ENCODE peak calls at places on chromosomes 13 and 19, in ten cellular contexts. W, Y, G, D, S, O, I, M, N and T are unnamed samples. For H3K27me3, the result is how much of the 10 kb centered on the place peaks cover.

GRCh38 chr19:290539-291521 is at the start of gene PLPP2:
- DNase-seq in O (peak), W (peak), G (no peak), D (no peak), S (no peak), N (peak), Y (peak), I (no peak), M (no peak), T (peak)

GRCh38 chr19:47499371-47499770 is 15.4 kb upstream of the KPTN start:
- DNase-seq in S (no peak), Y (no peak), D (no peak), M (no peak), G (no peak), W (no peak), O (no peak), I (no peak), N (no peak), T (no peak)

GRCh38 chr19:33769208-33769607 is 27.5 kb upstream of the KCTD15 start:
- DNase-seq in O (no peak), G (no peak), S (no peak), N (no peak), D (no peak), M (no peak), Y (no peak), I (no peak), W (no peak), T (no peak)

GRCh38 chr13:39417643-39418042 is 185.3 kb downstream of the LHFPL6 start:
- DNase-seq in D (no peak), Y (no peak), W (no peak), M (no peak), N (no peak), S (no peak), G (no peak), O (no peak), I (no peak), T (no peak)

GRCh38 chr19:41218615-41219507 is at the start of gene AXL:
- DNase-seq in D (peak), G (peak), N (peak), M (peak), S (peak), Y (peak), W (peak), I (peak), O (peak), T (peak)

GRCh38 chr13:43693639-43694038 is 93.1 kb downstream of the ENOX1 start:
- DNase-seq in D (no peak), I (no peak), M (no peak), S (no peak), W (no peak), N (no peak), O (no peak), G (no peak), Y (no peak), T (no peak)

GRCh38 chr13:102774596-102775375 is 1.2 kb upstream of the TEX30 start:
- DNase-seq in D (no peak), M (no peak), W (no peak), O (no peak), G (no peak), S (no peak), Y (no peak), N (no peak), I (no peak), T (no peak)

GRCh38 chr19:862529-863304 is 3.3 kb downstream of the CFD start:
- DNase-seq in S (peak), Y (peak), M (peak), W (peak), G (peak), O (peak), N (peak), D (no peak), I (peak), T (peak)

GRCh38 chr13:40391788-40392187 is 274.7 kb downstream of the FOXO1 start:
- DNase-seq in O (no peak), M (no peak), W (no peak), D (no peak), Y (no peak), I (no peak), G (no peak), S (no peak), N (no peak), T (no peak)

GRCh38 chr13:19940106-19940505 is 18.4 kb upstream of the ZMYM2 start:
- DNase-seq in N (no peak), S (no peak), O (no peak), W (no peak), Y (no peak), I (no peak), D (no peak), G (no peak), M (no peak), T (no peak)

GRCh38 chr13:111219306-111219705 is 101.1 kb upstream of the TEX29 start:
- DNase-seq in W (peak), N (peak), M (no peak), G (no peak), O (no peak), S (no peak), D (no peak), I (no peak), Y (no peak), T (no peak)

GRCh38 chr19:47609885-47610545 is 1.1 kb downstream of the BICRA start:
- DNase-seq in Y (peak), W (peak), D (peak), M (peak), S (no peak), G (peak), O (peak), N (peak), I (peak), T (peak)

GRCh38 chr13:43132228-43132627 is 108.8 kb downstream of the DNAJC15 start:
- DNase-seq in Y (no peak), W (peak), M (no peak), O (peak), I (peak), N (peak), S (no peak), G (no peak), D (no peak), T (no peak)

GRCh38 chr13:98796798-98797197 is 44.3 kb upstream of the SLC15A1 start:
- DNase-seq in Y (no peak), I (no peak), O (no peak), S (no peak), G (no peak), W (no peak), D (no peak), N (no peak), M (no peak), T (no peak)

GRCh38 chr19:32464279-32464678 is 58.7 kb downstream of the DPY19L3 start:
- DNase-seq in G (no peak), Y (no peak), I (no peak), S (no peak), O (no peak), D (no peak), M (no peak), N (no peak), W (no peak), T (no peak)

GRCh38 chr19:34269968-34270621 is 15.7 kb downstream of the GARRE1 start:
- DNase-seq in G (peak), M (peak), W (peak), N (peak), D (peak), O (peak), I (peak), Y (peak), S (peak), T (no peak)

GRCh38 chr13:73497430-73497829 is 438.6 kb downstream of the KLF5 start:
- DNase-seq in W (no peak), M (no peak), Y (no peak), S (no peak), I (no peak), O (no peak), G (no peak), N (no peak), D (no peak), T (no peak)

GRCh38 chr13:24654741-24655140 is 25.5 kb upstream of the ATP12A start:
- DNase-seq in O (no peak), G (no peak), Y (no peak), I (no peak), W (no peak), M (no peak), N (no peak), D (no peak), S (no peak), T (no peak)

GRCh38 chr19:39401549-39402416 is 4.9 kb upstream of the ZFP36 start:
- DNase-seq in M (peak), D (peak), I (peak), Y (peak), S (peak), O (peak), N (peak), W (peak), G (peak), T (peak)

GRCh38 chr19:29400917-29401711 is 124.7 kb upstream of the VSTM2B start:
- DNase-seq in D (no peak), O (no peak), I (no peak), G (no peak), S (no peak), Y (no peak), N (no peak), W (no peak), M (no peak), T (no peak)

GRCh38 chr19:29401712-29402421 is 123.9 kb upstream of the VSTM2B start:
- DNase-seq in Y (no peak), D (no peak), I (no peak), S (no peak), N (no peak), M (no peak), G (no peak), W (no peak), O (no peak), T (no peak)

GRCh38 chr19:29405728-29405995 is 120.1 kb upstream of the VSTM2B start:
- DNase-seq in S (no peak), Y (no peak), W (no peak), M (no peak), D (no peak), N (no peak), I (no peak), O (no peak), G (no peak), T (no peak)

GRCh38 chr19:29404951-29405727 is 120.7 kb upstream of the VSTM2B start:
- DNase-seq in D (no peak), I (no peak), N (no peak), M (no peak), W (no peak), G (peak), Y (peak), O (peak), S (no peak), T (no peak)

GRCh38 chr19:29404015-29404414 is 121.8 kb upstream of the VSTM2B start:
- DNase-seq in W (no peak), M (no peak), S (no peak), O (no peak), G (no peak), N (no peak), D (no peak), I (no peak), Y (no peak), T (no peak)
- H3K27me3 ChIP-seq in W (under half), M (under half), S (under half), O (under half), G (under half), N (under half), D (under half), I (under half), Y (under half), T (under half)

GRCh38 chr19:4636151-4636717 is 3.1 kb upstream of the TNFAIP8L1 start:
- DNase-seq in S (peak), I (peak), G (peak), W (peak), M (peak), N (peak), D (peak), O (peak), Y (no peak), T (peak)
- TF ChIP-seq POLR2A in S (no peak), I (no peak), G (no peak), W (no peak), M (no peak), N (no peak), D (no peak), O (no peak), Y (no peak), T (no peak)

GRCh38 chr19:7676854-7677253 is at the start of gene MCEMP1:
- DNase-seq in Y (no peak), G (no peak), I (no peak), W (no peak), S (no peak), N (no peak), D (no peak), M (no peak), O (no peak), T (no peak)
- H3K27me3 ChIP-seq in Y (under half), G (under half), I (under half), W (under half), S (under half), N (under half), D (under half), M (under half), O (under half), T (under half)

DNA sequence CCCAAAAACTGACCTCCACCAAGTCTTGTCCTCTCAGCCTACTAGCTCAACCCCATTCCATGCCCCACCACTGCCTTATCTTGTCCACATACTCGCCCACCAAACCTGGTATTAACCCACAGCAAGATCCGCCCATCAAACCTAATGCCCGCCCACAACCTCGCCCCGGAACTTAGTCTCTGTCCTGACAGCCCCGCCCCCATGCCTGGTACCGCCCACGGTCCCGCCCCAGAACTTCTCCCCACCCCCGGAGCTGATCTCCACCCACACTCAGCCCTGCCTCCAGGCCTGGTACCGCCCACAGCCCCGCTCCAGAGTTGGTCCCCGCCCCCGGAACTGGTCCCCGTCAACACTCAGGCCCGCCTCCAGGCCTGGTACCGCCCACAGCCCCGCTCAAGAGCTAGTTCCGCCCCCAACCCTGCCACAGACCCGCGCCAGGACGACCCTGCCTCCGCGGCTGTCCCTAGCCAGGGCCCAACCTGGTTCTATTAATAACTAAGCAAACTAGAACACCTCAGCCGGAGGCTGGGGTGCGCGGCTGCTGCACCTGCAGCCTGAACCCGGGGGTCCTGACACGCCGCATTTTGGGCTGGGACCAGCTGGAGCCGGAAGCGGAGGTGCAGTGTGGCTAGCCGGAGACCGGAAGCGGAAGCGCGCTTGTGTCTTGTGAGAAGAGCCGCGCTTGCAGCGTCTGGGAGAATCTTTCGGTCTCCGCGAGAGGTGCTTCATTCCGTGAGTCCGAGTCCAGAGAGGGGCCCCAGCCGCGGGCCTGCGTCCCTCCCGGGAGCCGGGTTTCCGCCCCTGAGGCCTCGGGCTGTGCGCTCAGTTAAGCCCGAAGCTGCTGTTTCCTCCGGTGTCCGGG is at the start of gene ZNF557:
- DNase-seq in N (peak), S (peak), G (peak), Y (peak), O (peak), D (peak), I (peak), M (peak), W (peak), T (peak)
- TF ChIP-seq POLR2A in N (peak), S (peak), G (peak), Y (no peak), O (peak), D (peak), I (peak), M (peak), W (peak), T (peak)

GRCh38 chr19:13350072-13350471 is 156.2 kb downstream of the CACNA1A start:
- DNase-seq in O (no peak), W (no peak), D (no peak), Y (no peak), I (no peak), G (no peak), M (no peak), N (no peak), S (no peak), T (no peak)
- H3K27me3 ChIP-seq in O (under half), W (under half), D (under half), Y (under half), I (under half), G (under half), M (under half), N (under half), S (under half), T (under half)

GRCh38 chr19:2235026-2235395 is 1.1 kb downstream of the PLEKHJ1 start:
- DNase-seq in S (no peak), I (no peak), N (no peak), O (no peak), Y (no peak), W (no peak), D (no peak), M (no peak), G (no peak), T (no peak)

GRCh38 chr19:2235396-2236284 is 489 bp downstream of the PLEKHJ1 start:
- DNase-seq in O (peak), G (no peak), D (peak), M (no peak), I (peak), W (peak), N (peak), Y (no peak), S (no peak), T (no peak)

GRCh38 chr19:2237869-2238153 is 1.2 kb downstream of the SF3A2 start:
- DNase-seq in M (no peak), I (no peak), D (no peak), G (no peak), Y (no peak), N (no peak), S (no peak), W (no peak), O (no peak), T (no peak)

GRCh38 chr19:2237051-2237868 is 636 bp downstream of the SF3A2 start:
- DNase-seq in W (no peak), N (no peak), G (no peak), Y (no peak), O (no peak), M (no peak), S (no peak), D (no peak), I (no peak), T (no peak)

GRCh38 chr19:2236285-2237050 is at the start of the genes PLEKHJ1 and SF3A2:
- DNase-seq in N (peak), G (peak), O (peak), S (peak), I (peak), M (peak), Y (peak), D (peak), W (peak), T (peak)
- TF ChIP-seq POLR2A in N (peak), G (peak), O (peak), S (peak), I (peak), M (peak), Y (peak), D (peak), W (peak), T (peak)

GRCh38 chr19:51195616-51196015 is 29.3 kb upstream of the CD33 start:
- DNase-seq in W (no peak), Y (no peak), G (no peak), M (no peak), O (no peak), N (no peak), D (no peak), I (no peak), S (no peak), T (no peak)

GRCh38 chr19:51196181-51196580 is 28.7 kb upstream of the CD33 start:
- DNase-seq in D (no peak), W (no peak), G (no peak), N (no peak), O (no peak), M (no peak), S (no peak), Y (no peak), I (no peak), T (no peak)

GRCh38 chr19:51192689-51193088 is 32.2 kb upstream of the CD33 start:
- DNase-seq in D (no peak), Y (no peak), I (no peak), M (no peak), G (no peak), N (no peak), S (no peak), O (no peak), W (no peak), T (no peak)

GRCh38 chr19:51195316-51195586 is 29.6 kb upstream of the CD33 start:
- DNase-seq in N (no peak), W (no peak), G (no peak), Y (no peak), S (no peak), I (no peak), O (no peak), M (no peak), D (no peak), T (no peak)

GRCh38 chr19:51194527-51195315 is 30.2 kb upstream of the CD33 start:
- DNase-seq in S (no peak), Y (no peak), G (no peak), D (no peak), M (no peak), I (no peak), W (no peak), O (no peak), N (no peak), T (no peak)
- H3K27me3 ChIP-seq in S (under half), Y (under half), G (under half), D (under half), M (under half), I (under half), W (under half), O (under half), N (under half), T (under half)

DNA sequence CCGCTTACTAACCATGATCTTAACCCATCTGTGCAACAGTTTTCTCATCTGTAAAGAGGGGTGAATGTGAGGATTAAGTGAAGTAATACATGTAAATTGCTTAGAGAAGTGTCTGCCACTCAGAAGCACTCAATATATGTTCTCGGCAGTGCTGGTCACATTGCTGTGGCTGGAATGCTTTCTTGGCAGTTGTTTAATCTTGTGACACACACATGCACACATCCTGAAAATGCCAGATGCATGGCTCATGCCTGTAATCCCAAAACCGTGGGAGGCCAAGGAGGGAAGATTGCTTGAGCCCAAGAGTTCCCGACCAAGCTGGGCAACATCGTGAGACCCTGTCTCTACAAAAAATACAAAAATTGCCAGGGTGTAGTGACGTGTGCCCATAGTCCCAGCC is 4.9 kb upstream of the DMKN start:
- DNase-seq in Y (no peak), N (peak), S (no peak), G (no peak), W (no peak), I (no peak), D (no peak), M (no peak), O (no peak), T (no peak)
- TF ChIP-seq POLR2A in Y (no peak), N (no peak), S (no peak), G (no peak), W (no peak), I (no peak), D (no peak), M (no peak), O (no peak), T (no peak)

GRCh38 chr13:28179974-28180373 is 41.6 kb downstream of the PAN3 start:
- DNase-seq in O (no peak), D (no peak), M (no peak), S (no peak), N (no peak), Y (no peak), I (no peak), G (no peak), W (no peak), T (no peak)

GRCh38 chr13:28181413-28181812 is 43.1 kb downstream of the PAN3 start:
- DNase-seq in D (no peak), N (no peak), Y (no peak), W (no peak), M (no peak), O (no peak), I (no peak), G (no peak), S (no peak), T (no peak)

DNA sequence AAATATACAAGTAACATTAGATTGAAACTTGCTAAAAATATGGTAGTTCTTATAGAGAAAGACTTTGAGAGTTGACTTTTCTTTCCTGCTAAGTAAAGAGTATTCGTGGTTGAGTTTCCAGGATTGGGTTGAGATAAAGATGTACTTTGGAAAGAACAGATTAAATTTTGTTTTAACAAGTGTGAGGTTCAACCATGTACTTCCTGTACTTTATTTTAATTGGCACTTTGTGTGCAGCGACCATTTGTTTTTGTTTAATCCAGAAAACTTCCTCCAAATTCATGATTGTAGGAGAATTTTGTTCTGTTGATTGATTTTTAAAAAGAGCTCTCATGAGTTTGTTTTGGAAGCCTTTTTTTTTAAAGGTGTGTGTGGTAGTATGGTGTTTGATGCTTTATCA is 46.9 kb downstream of the PAN3 start:
- DNase-seq in G (no peak), W (no peak), O (no peak), S (no peak), N (no peak), D (no peak), M (no peak), Y (no peak), I (no peak), T (no peak)
- H3K27me3 ChIP-seq in G (under half), W (under half), O (under half), S (under half), N (under half), D (under half), M (under half), Y (under half), I (under half), T (under half)